ENCODE peak calls at places on chromosomes 7 and 10, in four cellular contexts. S is GM13976, W is left ventricle myocardium inferior, L is foreskin fibroblast. J is an unnamed sample.

GRCh38 chr7:130943336-130943901 is 209.4 kb upstream of the KLF14 start:
- DNase-seq in S (no peak), W (no peak), L (peak), J (peak)

GRCh38 chr10:58028597-58029366 is 238.9 kb downstream of the IPMK start:
- DNase-seq in S (no peak), L (peak), W (no peak), J (peak)

GRCh38 chr7:14389052-14389988 is 399.9 kb upstream of the ETV1 start:
- DNase-seq in W (no peak), S (no peak), L (no peak), J (no peak)

GRCh38 chr7:27180431-27181175 is 4.4 kb downstream of the HOXA11 start:
- DNase-seq in S (no peak), W (no peak), L (no peak), J (no peak)

GRCh38 chr7:33959676-33960075 is 54.3 kb downstream of the BMPER start:
- DNase-seq in W (no peak), L (no peak), S (no peak), J (no peak)

GRCh38 chr7:94087664-94088352 is 83.7 kb upstream of the BET1 start:
- DNase-seq in W (no peak), S (peak), L (peak), J (peak)

GRCh38 chr10:80443531-80443974 is 10.6 kb upstream of the TSPAN14 start:
- DNase-seq in L (peak), S (peak), W (no peak), J (peak)

GRCh38 chr10:112347709-112348671 is 25.9 kb upstream of the ACSL5 start:
- DNase-seq in W (no peak), L (no peak), S (no peak), J (no peak)

GRCh38 chr7:25358831-25359350 is 130.6 kb upstream of the NPVF start:
- DNase-seq in L (no peak), S (no peak), W (no peak), J (no peak)

GRCh38 chr10:5529702-5530411 is 5.1 kb downstream of the CALML3 start:
- DNase-seq in S (no peak), L (no peak), W (no peak), J (no peak)

GRCh38 chr10:3773465-3774017 is 11.5 kb downstream of the KLF6 start:
- DNase-seq in L (no peak), W (no peak), S (no peak), J (no peak)

GRCh38 chr7:108406474-108406873 is 49.8 kb downstream of the NRCAM start:
- DNase-seq in S (no peak), W (no peak), L (peak), J (no peak)

GRCh38 chr10:4847580-4848020 is 21.6 kb downstream of the AKR1E2 start:
- DNase-seq in L (peak), W (no peak), S (no peak), J (peak)

GRCh38 chr10:5584895-5585516 is 60.2 kb downstream of the CALML3 start:
- DNase-seq in S (peak), L (peak), W (no peak), J (peak)

GRCh38 chr7:125516194-125516593 is 586.6 kb upstream of the POT1 start:
- DNase-seq in W (no peak), L (no peak), S (no peak), J (no peak)

DNA sequence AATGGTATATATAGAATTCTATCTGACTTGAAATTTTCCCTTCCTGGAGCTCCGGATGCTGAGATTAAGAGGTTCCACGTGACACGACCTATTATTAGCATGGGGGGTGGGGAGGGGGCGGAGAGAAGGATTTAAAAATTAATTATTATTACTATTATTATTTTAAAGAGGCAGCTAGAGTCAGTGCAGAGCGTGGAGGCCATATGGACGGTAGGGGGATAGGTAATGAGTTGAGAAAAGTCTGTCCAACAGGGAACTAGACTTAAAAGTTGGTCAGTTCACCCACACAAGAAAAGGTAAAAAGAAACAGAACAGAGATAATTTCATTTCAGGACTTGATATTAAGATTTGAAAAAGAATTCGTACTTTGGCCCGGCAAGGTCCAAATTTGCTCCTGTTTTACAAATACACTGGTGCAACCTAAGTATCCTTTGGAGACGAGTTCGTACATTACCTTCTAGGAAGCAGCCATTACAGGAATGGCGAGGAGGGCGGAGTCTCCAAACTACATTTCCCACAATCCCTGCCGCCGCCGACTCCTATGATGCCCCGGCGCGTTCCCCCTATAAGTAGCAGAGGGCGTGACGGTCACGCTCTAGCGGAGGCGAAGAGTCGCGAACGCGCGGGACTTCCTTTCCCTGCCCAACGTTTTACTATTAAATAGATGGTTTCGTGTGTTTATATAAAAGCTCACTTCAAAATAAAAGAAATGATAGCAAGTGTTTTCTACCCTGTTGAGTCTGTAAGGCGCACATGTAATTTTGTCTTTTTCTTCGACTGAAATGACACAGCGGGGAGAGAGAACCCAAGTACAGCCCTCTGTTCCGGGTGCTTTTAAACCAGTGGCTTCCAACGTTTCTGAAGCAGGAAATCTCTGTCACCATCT is at the start of gene SMIM30:
- DNase-seq in S (peak), L (peak), W (peak), J (peak)
- TF ChIP-seq CTCF in S (no peak), L (no peak), W (no peak), J (peak)

GRCh38 chr10:15262036-15262713 is 93.7 kb upstream of the NMT2 start:
- DNase-seq in L (peak), W (no peak), S (no peak), J (peak)
- TF ChIP-seq CTCF in L (peak), W (peak), S (peak), J (peak)

GRCh38 chr7:102036958-102037357 is 219.5 kb downstream of the CUX1 start:
- DNase-seq in W (no peak), L (no peak), S (no peak), J (no peak)

GRCh38 chr7:102040569-102040968 is 223.1 kb downstream of the CUX1 start:
- DNase-seq in S (no peak), W (peak), L (no peak), J (no peak)

GRCh38 chr7:102042016-102042656 is 224.7 kb downstream of the CUX1 start:
- DNase-seq in L (peak), S (no peak), W (no peak), J (peak)

GRCh38 chr7:102044641-102044983 is 227.2 kb downstream of the CUX1 start:
- DNase-seq in S (no peak), L (no peak), W (no peak), J (no peak)

DNA sequence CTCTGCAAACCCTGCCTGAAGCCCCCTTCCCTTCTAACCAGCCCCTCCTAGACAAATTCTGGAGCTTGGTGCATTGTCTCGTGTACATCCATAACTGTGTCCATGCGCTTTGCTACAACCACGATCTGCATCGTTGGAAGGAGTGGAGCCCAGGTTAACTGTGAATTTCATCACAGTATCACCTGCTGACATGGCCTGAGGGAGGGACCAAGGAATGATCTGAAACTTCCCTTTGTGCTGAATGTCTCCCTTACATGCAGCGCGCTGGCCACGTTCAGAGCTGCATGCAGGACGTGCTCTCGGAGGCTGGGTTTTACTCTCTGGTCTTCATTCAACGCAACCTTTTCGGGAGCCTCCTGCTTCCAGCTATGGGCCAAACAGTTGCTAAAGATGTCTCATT is 222.3 kb downstream of the CUX1 start:
- DNase-seq in L (no peak), S (no peak), W (no peak), J (no peak)
- TF ChIP-seq CTCF in L (no peak), S (no peak), W (no peak), J (no peak)

DNA sequence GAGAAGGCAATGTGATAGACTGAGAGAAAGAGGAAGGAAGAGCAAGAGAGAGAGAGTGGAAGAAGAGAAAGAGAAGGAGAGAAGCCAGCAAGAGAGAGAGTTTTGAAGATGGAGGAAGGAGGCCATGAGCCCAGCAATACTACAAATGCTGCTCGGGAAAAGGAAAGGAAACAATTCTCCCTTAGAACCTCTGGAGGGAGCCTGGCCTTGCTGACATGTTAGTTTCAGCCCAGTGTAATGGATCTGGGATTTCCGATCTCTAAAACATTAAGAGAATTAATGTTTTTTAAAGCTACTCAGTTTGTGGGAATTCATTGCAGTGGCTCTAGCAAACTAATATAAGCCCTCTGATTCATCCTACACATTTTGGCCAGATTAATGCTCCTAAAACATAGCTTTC is 206.8 kb upstream of the MTPN start:
- DNase-seq in S (no peak), L (no peak), W (no peak), J (no peak)
- TF ChIP-seq CTCF in S (no peak), L (no peak), W (peak), J (no peak)

DNA sequence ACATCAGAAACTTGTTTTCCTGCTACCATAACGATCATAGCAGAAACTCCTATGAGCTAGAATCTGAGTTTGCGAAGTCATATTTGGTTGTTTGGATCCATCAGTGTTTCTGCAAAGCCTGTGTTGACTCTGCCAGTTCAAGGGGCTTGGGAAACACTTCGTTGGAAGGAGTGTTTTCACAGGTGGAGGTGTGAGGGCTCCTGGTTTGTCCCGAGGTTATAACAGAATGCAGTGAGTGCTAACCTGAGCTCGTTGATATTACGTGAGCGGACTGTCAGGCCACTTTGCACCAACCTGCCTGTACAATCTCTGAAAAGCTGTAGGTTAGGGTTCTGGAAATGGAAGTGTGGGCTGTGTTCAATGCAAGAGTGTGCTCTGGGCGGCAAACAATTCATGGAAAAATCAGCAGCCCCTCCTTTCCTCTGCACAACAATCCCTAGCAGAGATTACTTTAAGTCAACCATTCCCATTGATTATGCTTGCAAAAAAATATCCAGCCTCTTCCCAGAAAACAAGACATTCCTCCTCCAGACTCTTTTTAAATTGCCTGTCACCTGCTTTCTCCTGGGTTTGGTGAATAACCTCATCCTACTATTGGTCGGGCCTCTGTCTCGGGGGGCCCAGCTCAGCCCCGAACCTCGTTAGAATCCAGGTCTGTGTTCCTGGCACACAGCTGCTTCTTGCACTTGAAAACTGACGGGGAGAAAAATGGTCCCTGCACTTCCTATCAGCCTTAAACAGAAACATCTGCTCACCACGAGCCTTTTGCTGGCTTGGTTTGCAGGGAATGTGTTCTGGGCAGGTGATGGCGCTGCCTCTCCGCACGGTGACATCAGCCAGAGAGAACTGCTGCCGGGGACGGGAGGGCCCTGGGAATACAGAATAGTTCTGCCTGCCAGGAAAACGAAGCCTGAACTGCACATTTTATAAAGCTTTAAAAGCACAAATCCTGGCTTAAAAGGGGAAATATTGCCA is 622.2 kb downstream of the TYW1 start:
- DNase-seq in S (no peak), L (no peak), W (peak), J (no peak)
- TF ChIP-seq CTCF in S (no peak), L (no peak), W (peak), J (no peak)

GRCh38 chr10:132021046-132021445 is 39.3 kb upstream of the BNIP3 start:
- DNase-seq in S (peak), L (no peak), W (no peak), J (no peak)

GRCh38 chr10:132022241-132022640 is 40.5 kb upstream of the BNIP3 start:
- DNase-seq in L (no peak), W (no peak), S (peak), J (no peak)

GRCh38 chr10:132021504-132022143 is 39.9 kb upstream of the BNIP3 start:
- DNase-seq in L (no peak), W (no peak), S (peak), J (no peak)

GRCh38 chr10:132020456-132020855 is 38.7 kb upstream of the BNIP3 start:
- DNase-seq in L (no peak), W (no peak), S (peak), J (no peak)

DNA sequence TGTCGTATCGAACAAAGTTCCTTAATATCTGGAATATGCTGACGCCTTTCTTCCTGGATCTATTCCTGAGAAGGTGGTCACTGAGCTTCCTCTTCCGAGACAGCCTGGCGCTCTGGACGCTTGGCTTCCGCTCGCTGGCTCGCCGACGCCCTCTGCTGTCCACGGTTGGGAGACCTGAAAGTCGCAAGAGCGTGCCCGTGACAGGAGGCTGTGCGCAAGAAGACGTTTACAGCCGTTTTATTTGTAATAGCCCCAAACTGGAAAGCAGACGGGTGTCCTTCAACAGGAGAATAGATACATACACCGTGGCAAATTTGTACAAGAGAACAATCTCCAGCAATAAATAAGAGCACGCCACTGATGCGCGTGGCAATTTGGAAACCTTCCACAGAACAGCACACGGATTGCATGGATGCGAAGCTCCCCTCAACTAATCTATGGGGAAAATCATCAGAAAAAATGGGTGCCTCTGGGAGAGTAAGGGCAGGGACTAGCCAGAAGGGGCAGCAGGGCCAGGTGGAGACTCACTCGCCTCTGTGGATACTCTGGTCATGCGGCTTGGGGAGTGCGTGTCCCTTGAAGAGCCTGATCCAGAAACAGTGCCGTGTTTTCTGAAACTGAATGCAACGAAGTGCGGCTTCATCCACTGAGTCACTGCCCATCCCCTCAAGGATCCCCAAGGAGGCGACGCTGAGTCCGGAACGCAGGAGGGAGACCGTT is 41.5 kb upstream of the BNIP3 start:
- DNase-seq in L (peak), S (peak), W (peak), J (peak)
- TF ChIP-seq CTCF in L (peak), S (peak), W (peak), J (peak)